ENCODE peak calls at places on chromosomes 6 and 20, in six cellular contexts. E, V, X, G, U and Z are unnamed samples. For H3K4me1, the result is how much of the 10 kb centered on the place peaks cover.

GRCh38 chr6:135812085-135812526 is 39.4 kb upstream of the PDE7B start:
- DNase-seq in G (no peak), E (no peak), X (no peak), U (no peak), V (no peak), Z (no peak)

GRCh38 chr6:142800240-142800639 is 144.7 kb downstream of the HIVEP2 start:
- DNase-seq in E (no peak), U (no peak), V (no peak), X (no peak), G (no peak), Z (no peak)

GRCh38 chr20:59559863-59560262 is 44.5 kb upstream of the PHACTR3 start:
- DNase-seq in U (no peak), X (no peak), E (no peak), V (no peak), G (no peak), Z (no peak)

GRCh38 chr6:14228571-14228970 is 111.0 kb downstream of the CD83 start:
- DNase-seq in V (no peak), G (no peak), X (no peak), E (no peak), U (no peak), Z (no peak)

GRCh38 chr20:33516882-33517281 is 27.0 kb downstream of the CBFA2T2 start:
- DNase-seq in G (no peak), E (peak), X (no peak), V (no peak), U (no peak), Z (no peak)

GRCh38 chr20:19524691-19525090 is 233.4 kb upstream of the RIN2 start:
- DNase-seq in E (no peak), X (no peak), U (no peak), G (no peak), V (no peak), Z (no peak)

GRCh38 chr6:45972795-45973503 is 42.7 kb downstream of the CLIC5 start:
- DNase-seq in U (no peak), E (no peak), V (no peak), G (no peak), X (no peak), Z (no peak)

GRCh38 chr6:29834564-29835436 is 7.2 kb downstream of the HLA-G start:
- DNase-seq in G (no peak), X (no peak), E (peak), V (no peak), U (peak), Z (peak)

GRCh38 chr20:61759286-61760065 is 306.2 kb downstream of the TAF4 start:
- DNase-seq in U (no peak), G (no peak), E (no peak), V (peak), X (no peak), Z (no peak)

GRCh38 chr20:63123326-63123725 is 92.6 kb downstream of the YTHDF1 start:
- DNase-seq in V (no peak), X (no peak), G (no peak), E (no peak), U (no peak), Z (peak)

GRCh38 chr6:36028088-36028886 is 679 bp downstream of the MAPK14 start:
- DNase-seq in X (peak), G (no peak), E (peak), U (no peak), V (peak), Z (peak)

GRCh38 chr20:1212607-1213396 is 9.5 kb downstream of the C20orf202 start:
- DNase-seq in G (peak), E (peak), U (peak), V (peak), X (peak), Z (peak)

GRCh38 chr6:107116328-107116892 is 1.1 kb upstream of the BEND3 start:
- DNase-seq in E (peak), X (no peak), U (no peak), V (peak), G (no peak), Z (peak)

GRCh38 chr20:46145646-46146045 is 27.5 kb downstream of the CD40 start:
- DNase-seq in X (no peak), V (no peak), U (no peak), G (no peak), E (no peak), Z (no peak)

GRCh38 chr20:38649275-38649891 is 47.8 kb downstream of the ARHGAP40 start:
- DNase-seq in G (no peak), E (peak), V (no peak), X (no peak), U (no peak), Z (no peak)

GRCh38 chr6:37483502-37483901 is 16.2 kb downstream of the CCDC167 start:
- DNase-seq in X (no peak), U (no peak), V (no peak), E (no peak), G (no peak), Z (no peak)

GRCh38 chr6:125922322-125922860 is 34.2 kb upstream of the HINT3 start:
- DNase-seq in V (no peak), G (no peak), X (no peak), E (no peak), U (no peak), Z (no peak)

GRCh38 chr6:125919618-125920017 is 37.0 kb upstream of the HINT3 start:
- DNase-seq in E (no peak), G (no peak), U (no peak), V (no peak), X (no peak), Z (no peak)

GRCh38 chr6:125918230-125918629 is 38.3 kb upstream of the HINT3 start:
- DNase-seq in E (no peak), U (no peak), G (no peak), X (no peak), V (no peak), Z (no peak)

GRCh38 chr6:125923371-125923877 is 33.1 kb upstream of the HINT3 start:
- DNase-seq in U (no peak), G (no peak), E (no peak), X (no peak), V (no peak), Z (no peak)

DNA sequence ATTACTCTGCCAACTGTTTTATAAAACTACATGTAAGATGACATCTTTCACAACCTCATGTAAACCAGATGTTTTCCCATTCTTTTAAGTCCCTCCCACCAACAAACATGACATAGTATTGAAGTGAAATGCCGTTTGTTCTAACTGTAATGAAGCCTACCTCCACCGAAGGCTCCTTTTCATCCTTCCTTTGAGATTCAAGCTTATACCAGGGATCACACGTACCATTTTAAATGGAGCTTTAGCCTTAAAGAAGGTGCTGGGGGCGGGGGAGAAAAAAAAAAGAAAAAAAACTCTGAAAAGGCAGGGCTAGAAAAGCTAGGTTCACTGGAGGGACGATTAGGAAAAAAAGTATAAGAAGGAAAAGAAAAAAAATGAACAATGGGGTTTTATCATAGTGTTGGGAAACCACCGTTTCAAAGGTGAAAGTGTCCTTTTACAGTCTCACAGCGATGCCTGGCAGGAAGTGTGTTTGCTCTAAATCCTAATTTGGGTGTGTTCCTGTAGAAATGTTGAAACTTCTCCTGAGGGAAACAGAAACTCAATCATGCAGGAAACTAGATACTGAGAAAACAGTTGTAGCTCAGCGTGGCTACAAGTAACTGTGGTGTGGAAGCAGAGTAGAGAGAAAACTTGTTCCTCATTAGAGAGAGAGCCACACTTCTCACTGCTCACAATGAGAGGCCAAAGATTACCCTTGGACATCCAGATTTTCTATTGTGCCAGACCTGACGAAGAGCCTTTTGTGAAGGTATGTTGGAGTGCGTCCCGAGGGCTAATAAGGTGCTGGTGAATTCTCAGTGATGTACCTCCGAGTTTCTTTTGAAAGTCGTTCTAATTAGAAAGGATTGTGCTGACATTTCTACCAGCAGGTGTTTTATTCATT is 37.6 kb upstream of the HINT3 start:
- DNase-seq in E (peak), G (no peak), V (no peak), U (peak), X (peak), Z (no peak)
- H3K4me1 ChIP-seq in E (under half), G (under half), V (under half), U (under half), X (under half), Z (under half)

GRCh38 chr6:150055131-150055530 is 13.8 kb downstream of the ULBP3 start:
- DNase-seq in V (no peak), U (no peak), G (no peak), X (no peak), E (no peak), Z (no peak)
- H3K4me1 ChIP-seq in V (under half), U (under half), G (under half), X (under half), E (under half), Z (under half)

GRCh38 chr6:132725471-132725870 is 11.6 kb upstream of the VNN1 start:
- DNase-seq in U (no peak), X (no peak), G (no peak), E (no peak), V (no peak), Z (no peak)
- H3K4me1 ChIP-seq in U (under half), X (under half), G (under half), E (under half), V (under half), Z (under half)

GRCh38 chr20:50737352-50737751 is 6.0 kb downstream of the PARD6B start:
- DNase-seq in X (no peak), E (no peak), V (no peak), U (no peak), G (no peak), Z (no peak)
- H3K4me1 ChIP-seq in X (under half), E (under half), V (under half), U (under half), G (under half), Z (under half)